ENCODE peak calls at places on chromosomes 5 and 9, in four cellular contexts. Z is lung, N is stomach, H is SK-N-SH. X is an unnamed sample.

GRCh38 chr5:179610903-179611265 is 12.6 kb downstream of the HNRNPH1 start:
- DNase-seq in N (no peak), H (no peak), Z (no peak), X (no peak)

GRCh38 chr9:19938990-19939736 is 150.3 kb upstream of the SLC24A2 start:
- DNase-seq in Z (no peak), H (no peak), N (no peak), X (no peak)

GRCh38 chr9:128768581-128768980 is 3.1 kb downstream of the ZER1 start:
- DNase-seq in N (no peak), H (no peak), Z (no peak), X (no peak)

GRCh38 chr5:95399034-95399433 is 7.9 kb downstream of the FAM81B start:
- DNase-seq in N (no peak), Z (no peak), H (no peak), X (no peak)

GRCh38 chr5:16660982-16661381 is 44.2 kb upstream of the RETREG1 start:
- DNase-seq in H (no peak), Z (no peak), N (no peak), X (no peak)

GRCh38 chr9:127979333-127980055 is 1.3 kb downstream of the EEIG1 start:
- DNase-seq in N (peak; percentile 54), Z (peak; percentile 50), H (peak; percentile 62), X (peak; percentile 37)

GRCh38 chr5:37248387-37248969 is 698 bp downstream of the CPLANE1 start:
- DNase-seq in Z (no peak), H (peak; percentile 29), N (no peak), X (peak; percentile 45)

GRCh38 chr5:177428574-177429217 is 2.2 kb downstream of the GRK6 start:
- DNase-seq in N (no peak), Z (no peak), H (no peak), X (no peak)

GRCh38 chr5:39942606-39943005 is 517.8 kb upstream of the DAB2 start:
- DNase-seq in N (no peak), H (no peak), Z (no peak), X (no peak)

GRCh38 chr9:83570359-83570758 is 32.2 kb upstream of the FRMD3 start:
- DNase-seq in N (no peak), Z (no peak), H (no peak), X (no peak)

GRCh38 chr5:177470759-177471536 is 2.5 kb downstream of the DBN1 start:
- DNase-seq in H (no peak), Z (no peak), N (no peak), X (no peak)

GRCh38 chr9:37324691-37325490 is 97.6 kb upstream of the GRHPR start:
- DNase-seq in H (no peak), Z (no peak), N (no peak), X (no peak)

GRCh38 chr9:15738011-15738410 is 185.2 kb downstream of the CCDC171 start:
- DNase-seq in H (no peak), N (no peak), Z (no peak), X (peak; percentile 32)

GRCh38 chr5:108196276-108196675 is 185.6 kb downstream of the FBXL17 start:
- DNase-seq in N (no peak), H (no peak), Z (no peak), X (no peak)

GRCh38 chr5:82364497-82364896 is 86.3 kb upstream of the RPS23 start:
- DNase-seq in N (no peak), H (peak; percentile 33), Z (no peak), X (peak; percentile 41)

GRCh38 chr5:68290260-68290674 is 74.7 kb downstream of the PIK3R1 start:
- DNase-seq in Z (no peak), N (peak; percentile 52), H (peak; percentile 60), X (peak; percentile 68)

GRCh38 chr9:129550199-129550839 is 70.6 kb downstream of the C9orf50 start:
- DNase-seq in Z (peak; percentile 69), H (peak; percentile 90), N (peak; percentile 87), X (peak; percentile 74)

GRCh38 chr5:1781107-1781506 is 18.5 kb downstream of the MRPL36 start:
- DNase-seq in N (no peak), Z (no peak), H (no peak), X (no peak)

GRCh38 chr5:108728566-108729305 is 19.0 kb upstream of the FER start:
- DNase-seq in H (peak; percentile 31), Z (peak; percentile 46), N (no peak), X (no peak)

GRCh38 chr9:74821636-74822035 is 66.1 kb downstream of the TRPM6 start:
- DNase-seq in Z (no peak), H (no peak), N (no peak), X (no peak)

GRCh38 chr9:3912260-3912659 is 386.5 kb upstream of the RFX3 start:
- DNase-seq in N (no peak), H (no peak), Z (no peak), X (no peak)

GRCh38 chr5:132822650-132823480 is 7.6 kb downstream of the SHROOM1 start:
- DNase-seq in H (no peak), Z (no peak), N (no peak), X (no peak)

GRCh38 chr9:97487107-97487506 is 14.4 kb upstream of the TMOD1 start:
- DNase-seq in H (no peak), Z (no peak), N (no peak), X (peak; percentile 14)

GRCh38 chr5:177133845-177134652 is 476 bp downstream of the NSD1 start:
- DNase-seq in H (peak; percentile 89), N (peak; percentile 49), Z (peak; percentile 45), X (peak; percentile 40)

GRCh38 chr5:74516217-74516636 is 124.3 kb downstream of the ENC1 start:
- DNase-seq in H (no peak), Z (no peak), N (no peak), X (no peak)

DNA sequence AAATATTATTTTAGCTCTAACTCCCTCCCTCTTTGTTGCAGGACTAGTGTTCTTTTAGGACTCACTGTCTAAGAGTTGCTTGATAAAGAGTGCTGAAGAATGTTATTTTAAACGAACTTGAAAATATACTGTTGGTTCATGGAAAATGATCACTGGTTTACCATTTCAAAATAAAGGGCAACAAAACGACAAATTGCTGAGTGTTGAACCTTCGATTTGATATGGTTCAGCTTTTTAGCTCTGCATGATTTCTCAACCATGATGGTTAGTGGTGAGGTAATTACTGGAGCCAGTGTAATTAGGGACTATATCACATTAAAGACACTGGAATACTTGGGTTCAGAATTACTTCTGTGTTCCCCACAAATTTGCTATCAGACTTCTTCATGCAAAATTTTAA is 87.9 kb upstream of the ADAMTSL1 start:
- DNase-seq in H (no peak), N (no peak), Z (no peak), X (no peak)
- H3K4me3 ChIP-seq in H (no peak overlapping the region), N (no peak overlapping the region), Z (no peak overlapping the region), X (no peak overlapping the region)

GRCh38 chr9:69619233-69619632 is 52.9 kb downstream of the APBA1 start:
- DNase-seq in H (no peak), Z (no peak), N (no peak), X (no peak)
- H3K4me1 ChIP-seq in H (no peaks in the 10 kb centered on the region), Z (peaks cover 4% of the 10 kb centered on the region), N (peaks cover 7% of the 10 kb centered on the region), X (no peaks in the 10 kb centered on the region)

DNA sequence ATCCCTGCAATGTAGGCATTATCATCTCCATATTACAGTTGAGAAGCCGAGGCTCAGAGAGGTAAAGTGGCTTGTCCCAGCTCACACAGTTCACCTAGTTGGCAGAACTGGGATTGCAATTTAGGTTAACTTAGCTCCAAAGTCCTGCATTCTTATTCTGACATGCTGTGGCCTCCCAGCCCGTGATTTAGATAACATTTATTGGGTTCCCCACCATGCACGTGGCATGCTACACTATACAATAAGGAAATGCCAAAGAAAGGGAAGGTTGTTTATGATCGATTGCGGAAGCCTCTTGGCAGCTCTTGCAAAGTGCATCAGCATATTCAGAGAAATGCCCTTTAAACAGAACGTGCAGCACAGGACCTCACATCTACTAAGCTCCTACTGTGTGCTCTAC is 3.2 kb downstream of the NEURL1B start:
- DNase-seq in Z (no peak), H (no peak), N (no peak), X (no peak)
- H3K4me3 ChIP-seq in Z (no peak overlapping the region), H (no peak overlapping the region), N (no peak overlapping the region), X (no peak overlapping the region)

GRCh38 chr5:96963267-96963666 is 27.4 kb downstream of the LNPEP start:
- DNase-seq in Z (no peak), H (no peak), N (no peak), X (peak; percentile 84)
- H3K4me1 ChIP-seq in Z (peaks cover 17% of the 10 kb centered on the region), H (peaks cover 39% of the 10 kb centered on the region), N (peaks cover 82% of the 10 kb centered on the region), X (peaks cover 50% of the 10 kb centered on the region)

X was measured in A673.